ENCODE peak calls at places on chromosomes 16 and 17, in four cellular contexts. L is GM12878, X is SK-N-SH, W is K562. D is an unnamed sample.

GRCh38 chr17:28530250-28530649 is 22.2 kb downstream of the UNC119 start:
- DNase-seq in W (no peak), X (no peak), L (no peak), D (no peak)

GRCh38 chr17:62712011-62712615 is 84.6 kb downstream of the MRC2 start:
- DNase-seq in W (no peak), X (no peak), L (no peak), D (no peak)

GRCh38 chr16:56269824-56270684 is 78.8 kb downstream of the GNAO1 start:
- DNase-seq in W (no peak), X (no peak), L (no peak), D (no peak)

GRCh38 chr16:28534542-28535373 is 4.0 kb downstream of the NUPR1 start:
- DNase-seq in X (no peak), L (no peak), W (no peak), D (no peak)

GRCh38 chr17:46942441-46943217 is 19.7 kb downstream of the GOSR2 start:
- DNase-seq in X (peak; percentile 84), L (no peak), W (peak; percentile 78), D (peak; percentile 55)

GRCh38 chr17:73657473-73658116 is 13.3 kb upstream of the SDK2 start:
- DNase-seq in X (peak; percentile 70), W (peak; percentile 41), L (no peak), D (peak; percentile 57)

GRCh38 chr17:7380855-7381683 is at the start of gene TNK1:
- DNase-seq in L (no peak), W (peak; percentile 82), X (peak; percentile 64), D (no peak)

GRCh38 chr17:43880420-43880991 is 26.8 kb downstream of the MPP2 start:
- DNase-seq in X (peak; percentile 83), W (peak; percentile 76), L (no peak), D (peak; percentile 22)

GRCh38 chr17:70050192-70050591 is 24.8 kb upstream of the KCNJ16 start:
- DNase-seq in X (no peak), W (no peak), L (no peak), D (no peak)

GRCh38 chr17:32769846-32770245 is 107.1 kb downstream of the MYO1D start:
- DNase-seq in L (no peak), W (no peak), X (no peak), D (no peak)

GRCh38 chr16:86512301-86512859 is 2.1 kb downstream of the FOXF1 start:
- DNase-seq in X (no peak), W (no peak), L (no peak), D (no peak)

GRCh38 chr17:60577147-60577925 is 22.7 kb upstream of the PPM1D start:
- DNase-seq in L (peak; percentile 30), W (peak; percentile 31), X (peak; percentile 33), D (no peak)

GRCh38 chr16:15608398-15609285 is 34.3 kb downstream of the MARF1 start:
- DNase-seq in W (no peak), L (no peak), X (no peak), D (no peak)

GRCh38 chr16:12468552-12468951 is 335.1 kb downstream of the CPPED1 start:
- DNase-seq in W (peak; percentile 18), L (no peak), X (no peak), D (no peak)

GRCh38 chr17:65371702-65372101 is 189.7 kb downstream of the AXIN2 start:
- DNase-seq in X (no peak), W (no peak), L (no peak), D (no peak)

GRCh38 chr17:28937044-28937729 is 14.1 kb downstream of the PHF12 start:
- DNase-seq in X (no peak), W (no peak), L (no peak), D (no peak)

GRCh38 chr16:55943257-55943656 is 68.1 kb upstream of the CES5A start:
- DNase-seq in X (no peak), L (no peak), W (no peak), D (no peak)

GRCh38 chr16:75555213-75555706 is 792 bp downstream of the TMEM231 start:
- DNase-seq in W (peak; percentile 89), L (no peak), X (peak; percentile 90), D (peak; percentile 86)

GRCh38 chr17:75783069-75783783 is 1.4 kb upstream of the UNK start:
- DNase-seq in X (peak; percentile 30), W (no peak), L (peak; percentile 83), D (peak; percentile 80)

GRCh38 chr17:35489944-35490343 is 41.4 kb upstream of the SLFN13 start:
- DNase-seq in L (no peak), W (no peak), X (no peak), D (no peak)

GRCh38 chr17:35491417-35491816 is 42.9 kb upstream of the SLFN13 start:
- DNase-seq in L (no peak), X (no peak), W (no peak), D (no peak)

GRCh38 chr17:35493040-35493439 is 44.4 kb downstream of the SLFN12L start:
- DNase-seq in L (no peak), W (no peak), X (no peak), D (no peak)

DNA sequence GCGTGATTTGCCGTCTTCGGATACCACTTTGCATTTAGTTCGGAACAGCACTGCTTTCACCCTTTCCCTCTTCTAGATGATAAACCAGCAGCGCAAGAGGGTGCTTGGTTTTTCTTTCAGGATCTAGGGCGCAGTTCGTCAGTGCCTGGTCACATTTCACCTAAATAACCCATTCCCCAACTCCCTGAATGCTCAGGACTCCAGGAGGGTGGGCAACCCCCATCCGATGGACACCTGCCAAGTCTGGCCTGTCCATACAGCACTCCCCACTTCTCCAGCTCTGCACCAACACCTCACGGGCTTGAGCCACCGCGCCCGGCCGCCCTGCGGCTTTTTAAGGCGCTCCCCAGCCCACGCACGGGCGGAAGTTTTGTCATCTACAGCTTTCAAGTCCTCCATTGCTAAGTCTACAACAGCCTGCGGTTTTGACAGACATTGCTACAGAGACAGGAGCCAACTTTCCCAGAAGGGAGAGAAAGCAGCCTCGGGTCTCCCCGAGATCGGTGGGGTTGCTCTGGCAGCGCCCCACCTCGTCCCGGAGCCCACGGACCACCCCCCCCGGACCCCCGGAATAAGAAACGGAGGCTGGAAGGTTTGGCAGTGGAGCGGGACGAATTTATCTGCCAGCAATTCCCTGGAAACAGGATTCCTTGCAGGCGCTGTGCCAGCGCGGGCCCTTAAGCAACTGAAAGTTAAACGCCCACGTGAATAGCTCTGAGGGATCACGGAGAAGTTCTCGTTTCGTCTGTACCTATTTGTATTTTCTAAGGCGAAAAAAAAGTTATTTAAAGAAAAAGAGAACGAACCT is 38.6 kb upstream of the SLFN13 start:
- DNase-seq in X (no peak), W (no peak), L (peak; percentile 23), D (no peak)
- TF ChIP-seq YY1 in X (no peak), W (no peak), L (peak; percentile 86), D (no peak)

GRCh38 chr16:50884066-50884860 is 142.4 kb downstream of the CYLD start:
- DNase-seq in L (no peak), W (peak; percentile 81), X (peak; percentile 48), D (no peak)
- TF ChIP-seq ZBTB33 in L (no peak), W (no peak), X (no peak), D (no peak)

DNA sequence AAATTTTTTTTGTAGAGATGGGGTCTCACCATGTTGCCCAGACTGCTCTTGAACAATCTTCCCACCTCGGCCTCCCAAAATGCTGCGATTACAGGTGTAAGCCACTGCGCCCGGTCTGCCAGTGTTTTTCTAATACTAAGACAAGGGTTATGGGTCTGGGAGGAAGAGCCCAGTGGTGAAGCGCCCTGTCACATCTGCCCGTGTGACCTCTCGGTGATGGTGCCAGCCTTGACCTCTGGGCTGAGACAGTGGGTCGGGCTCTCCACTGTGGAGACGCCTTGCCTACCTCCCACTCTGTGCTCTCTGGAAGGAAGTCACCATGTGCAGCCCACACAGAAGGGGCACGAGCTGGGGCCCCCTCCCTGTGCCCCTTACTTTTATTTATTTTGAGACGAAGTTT is 5.1 kb upstream of the BAIAP2 start:
- DNase-seq in X (no peak), W (no peak), L (no peak), D (no peak)
- TF ChIP-seq SIN3A in X (no peak), W (no peak), L (no peak), D (no peak)

DNA sequence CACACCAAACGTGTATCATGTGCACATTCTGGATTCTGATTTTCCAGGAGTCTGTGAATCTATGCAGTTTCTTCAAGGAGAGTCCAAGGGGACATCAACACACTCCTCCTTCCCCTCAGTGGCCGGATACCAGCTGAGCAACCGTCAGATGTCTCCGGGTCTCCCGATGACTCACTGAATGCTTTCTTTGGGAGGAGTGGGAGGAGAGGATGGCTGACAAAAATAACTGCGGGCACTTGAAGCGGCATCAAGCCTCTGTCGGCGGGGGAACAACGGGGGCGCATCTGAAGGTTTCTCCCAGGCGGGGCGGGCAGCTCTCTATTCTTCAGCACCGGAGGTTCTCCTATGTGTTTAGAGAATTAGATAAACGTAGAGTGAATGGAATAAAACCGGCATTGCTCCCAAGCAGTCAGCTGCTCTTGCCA is 24.6 kb upstream of the LRRC75A start:
- DNase-seq in W (peak; percentile 42), X (peak; percentile 22), L (no peak), D (peak; percentile 22)
- TF ChIP-seq YY1 in W (no peak), X (no peak), L (no peak), D (peak; percentile 35)

DNA sequence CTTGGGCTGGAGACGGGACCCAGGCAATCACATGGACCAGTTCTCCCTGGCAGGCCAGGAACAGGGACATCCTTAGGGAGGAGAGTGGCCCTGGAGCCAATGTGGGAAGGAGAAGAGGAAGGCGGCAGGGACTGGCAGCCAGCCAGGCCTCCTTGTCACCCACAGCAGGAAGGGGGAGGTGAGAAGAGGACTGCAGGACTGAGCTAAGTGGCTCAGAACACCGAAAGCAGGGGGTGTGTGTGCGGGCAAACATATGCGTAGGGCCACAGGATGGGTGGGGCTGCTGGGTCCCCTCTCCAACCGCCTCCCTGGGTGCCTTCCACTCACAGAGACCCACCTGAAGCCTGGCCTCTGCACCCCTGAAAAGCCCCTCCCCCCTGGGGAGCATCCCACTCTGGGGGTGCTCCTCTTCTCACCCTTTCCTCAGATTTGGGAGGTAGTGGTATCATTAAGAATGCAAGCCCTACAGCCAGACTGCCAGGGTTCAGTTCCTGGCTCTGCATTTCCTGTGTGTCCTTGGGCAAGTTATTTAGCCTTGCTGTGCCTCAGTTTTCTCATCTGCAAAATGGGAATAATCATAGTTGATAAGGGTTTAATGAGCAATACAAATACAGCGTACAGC is 8.1 kb downstream of the PNMT start:
- DNase-seq in L (peak; percentile 13), X (no peak), W (peak; percentile 69), D (no peak)
- TF ChIP-seq ZBTB33 in L (no peak), X (no peak), W (no peak), D (no peak)

DNA sequence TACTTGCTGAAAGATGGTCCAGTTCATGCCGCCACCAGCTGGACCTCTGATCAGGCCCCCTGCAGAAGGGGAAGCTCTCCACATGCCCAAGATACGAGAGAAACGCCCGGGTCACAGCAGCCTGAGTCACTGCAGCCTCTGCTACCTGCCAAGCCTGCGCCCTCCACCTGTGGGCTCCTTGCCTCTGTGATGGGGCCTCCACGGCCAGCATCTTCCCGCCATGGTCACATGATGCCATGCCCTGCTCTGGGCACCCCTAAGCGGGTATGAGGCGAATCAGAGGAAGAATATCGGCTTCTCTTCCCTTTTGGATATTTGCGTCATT is 13.7 kb upstream of the KREMEN2 start:
- DNase-seq in L (no peak), W (no peak), X (no peak), D (no peak)
- TF ChIP-seq SIN3A in L (no peak), W (no peak), X (no peak), D (no peak)